ENCODE peak calls at places on chromosomes 6 and 20, in seven cellular contexts. Z, G, M, K, Y, J and H are unnamed samples.

GRCh38 chr6:133106934-133107333 is 134.2 kb upstream of the EYA4 start:
- DNase-seq in Z (no peak), G (no peak), Y (no peak), M (no peak), K (no peak), J (no peak), H (no peak)

GRCh38 chr6:35318200-35318844 is 20.7 kb downstream of the DEF6 start:
- DNase-seq in K (peak; percentile 98), Y (peak; percentile 78), Z (peak; percentile 97), M (peak; percentile 83), J (no peak), G (no peak), H (no peak)

GRCh38 chr6:85250586-85251216 is 199.2 kb upstream of the NT5E start:
- DNase-seq in J (no peak), M (no peak), Z (no peak), G (no peak), Y (no peak), K (no peak), H (no peak)

GRCh38 chr6:169618526-169619490 is 83.0 kb downstream of the WDR27 start:
- DNase-seq in Y (peak; percentile 36), K (no peak), Z (no peak), M (no peak), J (no peak), G (no peak), H (no peak)

GRCh38 chr6:100745419-100746041 is 135.6 kb downstream of the ASCC3 start:
- DNase-seq in K (no peak), Z (no peak), Y (no peak), J (no peak), G (no peak), M (no peak), H (no peak)

GRCh38 chr6:169886631-169887227 is 135.3 kb downstream of the ERMARD start:
- DNase-seq in J (no peak), Y (no peak), Z (no peak), G (no peak), M (no peak), K (no peak), H (no peak)

GRCh38 chr20:47359533-47360206 is 3.2 kb upstream of the ZMYND8 start:
- DNase-seq in Y (no peak), Z (no peak), M (no peak), K (peak; percentile 34), J (no peak), G (no peak), H (no peak)

GRCh38 chr20:46551508-46552280 is 1.2 kb upstream of the OCSTAMP start:
- DNase-seq in K (no peak), Z (no peak), J (peak; percentile 58), Y (no peak), G (no peak), M (no peak), H (no peak)

GRCh38 chr20:48026981-48027592 is 241.8 kb upstream of the SULF2 start:
- DNase-seq in M (no peak), K (no peak), Z (no peak), Y (no peak), J (no peak), G (no peak), H (no peak)

GRCh38 chr6:117513778-117514371 is 31.4 kb downstream of the DCBLD1 start:
- DNase-seq in G (no peak), Z (no peak), Y (no peak), M (no peak), J (no peak), K (no peak), H (no peak)

GRCh38 chr20:23686046-23686750 is 2.6 kb downstream of the CST4 start:
- DNase-seq in G (no peak), M (no peak), J (no peak), Z (no peak), Y (no peak), K (no peak), H (no peak)

GRCh38 chr20:50567860-50568548 is 57.8 kb downstream of the PTPN1 start:
- DNase-seq in K (no peak), J (no peak), M (no peak), Z (no peak), Y (no peak), G (no peak), H (no peak)

GRCh38 chr6:63598001-63598250 is 25.6 kb downstream of the LOC128125822 start:
- DNase-seq in G (no peak), K (no peak), J (no peak), Y (no peak), M (no peak), Z (no peak), H (no peak)

GRCh38 chr6:105067329-105067728 is 110.4 kb downstream of the LIN28B start:
- DNase-seq in Y (no peak), G (no peak), M (no peak), J (no peak), Z (no peak), K (no peak), H (no peak)

GRCh38 chr6:42374027-42374669 is 77.6 kb downstream of the TRERF1 start:
- DNase-seq in J (no peak), Z (no peak), M (no peak), Y (no peak), K (no peak), G (no peak), H (no peak)

GRCh38 chr6:106591111-106591825 is 38.0 kb downstream of the RTN4IP1 start:
- DNase-seq in K (no peak), Y (no peak), G (no peak), M (no peak), J (no peak), Z (no peak), H (no peak)

GRCh38 chr6:105545206-105545920 is 142.5 kb upstream of the PREP start:
- DNase-seq in K (no peak), Z (no peak), M (no peak), G (no peak), Y (no peak), J (no peak), H (no peak)

GRCh38 chr20:10919549-10920140 is 245.8 kb upstream of the JAG1 start:
- DNase-seq in G (no peak), K (no peak), Y (peak; percentile 73), M (peak; percentile 36), J (no peak), Z (no peak), H (no peak)

GRCh38 chr20:41299899-41300298 is 17.6 kb downstream of the ZHX3 start:
- DNase-seq in J (no peak), M (no peak), G (no peak), Y (no peak), Z (no peak), K (no peak), H (no peak)

GRCh38 chr20:23584434-23585199 is 16.3 kb upstream of the CST9L start:
- DNase-seq in M (no peak), Y (no peak), J (no peak), G (no peak), Z (no peak), K (no peak), H (no peak)

GRCh38 chr6:43936476-43936875 is 166.5 kb downstream of the VEGFA start:
- DNase-seq in Y (no peak), K (no peak), J (no peak), Z (no peak), M (peak; percentile 8), G (no peak), H (no peak)

GRCh38 chr6:151370509-151371078 is 20.8 kb downstream of the ZBTB2 start:
- DNase-seq in M (no peak), Z (no peak), J (no peak), K (no peak), Y (no peak), G (no peak), H (no peak)
- TF ChIP-seq CTCF in M (peak; percentile 12), Z (no peak), J (no peak), K (no peak), Y (no peak), G (no peak), H (no peak)

GRCh38 chr6:47352169-47352568 is 42.5 kb upstream of the TNFRSF21 start:
- DNase-seq in K (no peak), Y (no peak), J (no peak), M (no peak), Z (no peak), G (no peak), H (no peak)
- TF ChIP-seq CTCF in K (no peak), Y (no peak), J (no peak), M (no peak), Z (no peak), G (no peak), H (peak; percentile 17)

DNA sequence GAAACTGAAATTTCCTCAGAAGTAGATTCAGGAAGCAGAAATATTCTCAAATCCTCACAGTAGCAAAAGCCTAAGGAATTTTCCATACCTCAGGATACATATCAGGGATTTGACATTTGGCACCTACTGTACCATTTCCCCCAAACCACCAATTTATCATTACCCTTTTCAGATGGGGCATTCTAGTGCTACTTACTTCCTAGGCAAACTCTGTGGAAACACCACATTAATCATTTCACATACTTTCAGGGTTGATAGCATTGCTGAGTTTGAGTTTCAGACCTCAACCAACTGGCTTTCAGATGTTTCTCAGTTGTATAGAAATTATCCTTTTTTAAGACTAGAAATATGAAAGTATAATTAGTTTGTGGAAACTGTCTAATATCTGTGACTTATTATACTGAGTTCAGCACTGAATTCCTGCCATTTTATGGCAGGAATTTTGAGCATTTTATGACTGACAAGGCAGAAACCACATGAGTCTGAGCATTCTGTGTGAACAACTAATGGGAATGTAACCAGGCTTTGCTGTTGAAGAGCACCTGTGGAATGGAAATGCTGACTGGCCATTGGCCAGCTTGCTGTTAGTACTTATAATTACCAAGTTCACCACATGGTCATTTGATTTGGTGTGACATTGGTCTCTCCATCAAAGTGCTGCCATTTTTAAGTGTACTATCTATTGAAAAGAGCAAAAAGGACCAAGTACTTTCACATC is 35.1 kb upstream of the IRAK1BP1 start:
- DNase-seq in K (no peak), G (no peak), M (no peak), Y (no peak), Z (no peak), J (no peak), H (no peak)
- TF ChIP-seq CTCF in K (no peak), G (no peak), M (no peak), Y (no peak), Z (no peak), J (no peak), H (no peak)

GRCh38 chr6:79234150-79235022 is at the start of gene HMGN3:
- DNase-seq in M (peak; percentile 98), Z (peak; percentile 92), G (peak; percentile 89), Y (peak; percentile 86), J (peak; percentile 94), K (peak; percentile 93), H (peak; percentile 92)
- TF ChIP-seq CTCF in M (peak; percentile 40), Z (no peak), G (no peak), Y (no peak), J (no peak), K (no peak), H (peak; percentile 14)

DNA sequence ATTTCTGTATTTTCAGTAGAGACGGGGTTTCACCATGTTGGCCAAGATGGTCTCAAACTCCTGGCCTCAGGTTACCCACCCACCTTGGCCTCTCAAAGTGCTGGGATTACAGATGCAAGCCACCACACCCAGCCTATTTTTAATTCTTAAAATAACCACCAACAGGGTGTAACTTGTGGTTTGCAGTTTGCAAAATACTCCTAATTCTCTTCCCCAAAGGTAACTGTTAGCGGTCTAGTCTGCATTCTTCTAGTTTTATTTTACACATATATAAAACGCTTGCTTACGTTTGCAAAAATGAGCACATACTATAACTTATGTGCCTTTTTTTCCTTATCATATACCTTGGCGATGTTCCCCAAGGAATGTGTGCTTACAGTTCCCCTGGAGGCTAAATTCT is 25.6 kb upstream of the CHMP4B start:
- DNase-seq in K (no peak), G (no peak), J (no peak), Z (no peak), M (no peak), Y (no peak), H (no peak)
- TF ChIP-seq CTCF in K (no peak), G (no peak), J (no peak), Z (no peak), M (no peak), Y (no peak), H (no peak)

GRCh38 chr6:136035378-136036070 is 184.0 kb downstream of the PDE7B start:
- DNase-seq in M (no peak), K (no peak), Z (no peak), Y (no peak), G (no peak), J (no peak), H (no peak)
- TF ChIP-seq CTCF in M (no peak), K (no peak), Z (no peak), Y (no peak), G (no peak), J (no peak), H (no peak)